ENCODE peak calls at places on chromosome 22, in five cellular contexts. B, Q, Z, N and S are unnamed samples. For H3K4me1, the result is how much of the 10 kb centered on the place peaks cover.

GRCh38 chr22:46362221-46362933 is 26.9 kb downstream of the TRMU start:
- DNase-seq in Z (no peak), B (no peak), Q (peak), N (peak), S (no peak)

GRCh38 chr22:49149721-49150608 is 677.7 kb downstream of the BRD1 start:
- DNase-seq in N (no peak), B (no peak), Z (no peak), Q (no peak), S (no peak)

GRCh38 chr22:31893460-31893859 is 50.9 kb upstream of the YWHAH start:
- DNase-seq in Q (no peak), N (no peak), Z (no peak), B (no peak), S (no peak)

GRCh38 chr22:19289475-19290161 is 1.9 kb downstream of the CLTCL1 start:
- DNase-seq in Q (no peak), N (peak), Z (no peak), B (no peak), S (no peak)

GRCh38 chr22:48244388-48245118 is 1482.1 kb downstream of the TBC1D22A start:
- DNase-seq in Z (no peak), N (no peak), B (peak), Q (no peak), S (peak)

GRCh38 chr22:33073989-33074391 is 15.8 kb upstream of the SYN3 start:
- DNase-seq in Z (no peak), Q (no peak), N (no peak), B (no peak), S (no peak)

GRCh38 chr22:30304495-30305244 is 15.4 kb upstream of the CASTOR1 start:
- DNase-seq in N (no peak), Q (peak), Z (peak), B (peak), S (peak)

GRCh38 chr22:27982106-27982505 is 63.0 kb upstream of the PITPNB start:
- DNase-seq in Q (no peak), Z (no peak), B (no peak), N (no peak), S (no peak)

GRCh38 chr22:21020802-21021429 is 6.0 kb downstream of the P2RX6 start:
- DNase-seq in Q (no peak), N (no peak), Z (no peak), B (no peak), S (no peak)

GRCh38 chr22:34038801-34039200 is 118.5 kb upstream of the LARGE1 start:
- DNase-seq in Q (no peak), B (no peak), N (no peak), Z (no peak), S (no peak)

GRCh38 chr22:22753526-22754267 is 109.3 kb downstream of the GGTLC2 start:
- DNase-seq in B (peak), Q (peak), N (peak), Z (peak), S (no peak)

GRCh38 chr22:46726066-46726985 is 11.7 kb downstream of the CERK start:
- DNase-seq in Q (no peak), N (no peak), B (no peak), Z (no peak), S (no peak)

GRCh38 chr22:29028468-29028867 is 33.2 kb downstream of the C22orf31 start:
- DNase-seq in N (no peak), Z (no peak), Q (no peak), B (no peak), S (no peak)

GRCh38 chr22:31279327-31279669 is 13.0 kb downstream of the PIK3IP1 start:
- DNase-seq in Q (peak), N (no peak), B (no peak), Z (no peak), S (no peak)

GRCh38 chr22:28333106-28333505 is 346.5 kb downstream of the TTC28 start:
- DNase-seq in Q (no peak), Z (no peak), B (no peak), N (no peak), S (no peak)

GRCh38 chr22:24564376-24565058 is 8.7 kb downstream of the SNRPD3 start:
- DNase-seq in N (peak), B (no peak), Z (no peak), Q (no peak), S (no peak)

GRCh38 chr22:36465232-36466021 is 16.0 kb downstream of the TXN2 start:
- DNase-seq in N (peak), Q (peak), Z (peak), B (peak), S (peak)

GRCh38 chr22:20588092-20588842 is 80.9 kb downstream of the MED15 start:
- DNase-seq in Q (no peak), N (no peak), Z (no peak), B (no peak), S (no peak)

GRCh38 chr22:47552024-47552423 is 789.6 kb downstream of the TBC1D22A start:
- DNase-seq in N (no peak), Q (no peak), Z (no peak), B (no peak), S (no peak)

GRCh38 chr22:50624347-50625130 is 3.4 kb downstream of the ARSA start:
- DNase-seq in N (no peak), Q (no peak), B (no peak), Z (no peak), S (peak)
- H3K4me1 ChIP-seq in N (under half), Q (under half), B (under half), Z (under half), S (under half)

GRCh38 chr22:38314140-38314991 is 2.9 kb downstream of the CSNK1E start:
- DNase-seq in N (peak), Q (no peak), Z (no peak), B (peak), S (no peak)

GRCh38 chr22:38317237-38317994 is at the start of gene CSNK1E:
- DNase-seq in B (peak), Z (peak), Q (peak), N (peak), S (peak)

GRCh38 chr22:38314992-38315800 is 2.0 kb downstream of the CSNK1E start:
- DNase-seq in Z (peak), Q (peak), N (peak), B (peak), S (no peak)

GRCh38 chr22:38316340-38317236 is 645 bp downstream of the CSNK1E start:
- DNase-seq in Q (peak), Z (peak), N (peak), B (peak), S (peak)

DNA sequence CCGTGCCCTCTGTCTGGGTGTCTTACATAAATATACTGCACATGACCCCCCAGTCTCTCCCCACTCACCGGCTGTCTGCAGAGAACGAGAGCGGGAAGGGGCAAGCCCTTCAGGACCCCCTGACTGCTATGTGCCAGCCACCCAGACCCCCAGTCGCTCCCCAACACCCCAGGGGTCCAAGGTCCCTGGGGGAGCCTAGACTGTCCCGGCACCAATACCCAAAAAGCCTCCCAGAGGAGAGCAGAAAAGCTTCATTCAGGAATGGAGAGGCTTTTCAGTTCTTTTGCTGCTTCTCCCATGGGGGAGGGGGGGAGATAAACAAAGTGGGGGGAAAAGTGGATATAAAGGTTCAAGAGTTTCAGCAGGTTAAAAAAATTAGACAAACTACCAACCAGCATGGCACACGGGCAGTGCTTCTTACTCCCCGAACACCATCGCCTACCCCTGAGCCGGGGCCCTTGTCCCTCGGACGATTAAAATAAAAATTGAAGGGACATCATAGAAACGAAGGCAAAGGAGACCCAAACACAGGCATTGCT is 1.4 kb downstream of the CSNK1E start:
- DNase-seq in N (peak), B (no peak), Z (peak), Q (no peak), S (no peak)
- H3K4me1 ChIP-seq in N (under half), B (half or more), Z (under half), Q (under half), S (under half)

GRCh38 chr22:50473855-50474671 is 772 bp downstream of the SBF1 start:
- DNase-seq in B (no peak), N (peak), Z (peak), Q (peak), S (peak)

GRCh38 chr22:50471962-50472361 is 2.9 kb downstream of the SBF1 start:
- DNase-seq in N (no peak), Q (no peak), Z (no peak), B (no peak), S (no peak)

GRCh38 chr22:50471197-50471847 is 3.5 kb downstream of the SBF1 start:
- DNase-seq in B (no peak), N (no peak), Z (no peak), Q (no peak), S (no peak)

GRCh38 chr22:50474711-50475651 is at the start of gene SBF1:
- DNase-seq in B (peak), Z (peak), N (peak), Q (peak), S (peak)

DNA sequence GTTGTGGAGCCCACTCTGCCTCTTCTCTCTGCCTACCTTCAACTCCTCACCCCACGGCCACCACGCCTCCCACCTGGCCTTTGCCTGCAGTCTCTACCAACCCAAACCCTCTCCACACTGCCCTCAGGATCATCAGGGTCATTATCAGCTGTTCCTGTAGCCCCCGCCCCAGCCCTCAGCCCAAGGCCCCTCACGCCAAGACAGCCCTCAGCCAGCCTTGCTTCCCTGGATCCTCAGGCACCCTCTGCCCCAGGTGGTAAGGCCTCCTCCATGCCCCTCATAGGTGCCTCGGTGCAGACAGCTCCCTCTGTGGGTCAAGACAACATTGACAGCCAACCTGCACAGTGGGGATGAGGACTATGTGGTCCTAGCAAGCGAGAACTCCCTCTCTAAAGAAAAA is 1.7 kb downstream of the SBF1 start:
- DNase-seq in Z (no peak), N (no peak), Q (no peak), B (no peak), S (no peak)
- H3K4me1 ChIP-seq in Z (under half), N (under half), Q (half or more), B (under half), S (half or more)

GRCh38 chr22:42285604-42286003 is 15.2 kb upstream of the TCF20 start:
- DNase-seq in N (no peak), Z (no peak), B (no peak), Q (no peak), S (no peak)

GRCh38 chr22:42282943-42283287 is 12.5 kb upstream of the TCF20 start:
- DNase-seq in Q (peak), Z (no peak), N (no peak), B (no peak), S (peak)

GRCh38 chr22:42283288-42284229 is 13.1 kb upstream of the TCF20 start:
- DNase-seq in Q (peak), N (no peak), B (no peak), Z (no peak), S (peak)

GRCh38 chr22:42284643-42285181 is 14.3 kb upstream of the TCF20 start:
- DNase-seq in B (no peak), Q (peak), Z (no peak), N (no peak), S (peak)

GRCh38 chr22:42284230-42284591 is 13.8 kb upstream of the TCF20 start:
- DNase-seq in N (no peak), Q (no peak), Z (no peak), B (no peak), S (no peak)
- H3K4me1 ChIP-seq in N (under half), Q (under half), Z (under half), B (under half), S (under half)